ENCODE peak calls at places on chromosomes 1 and 21, in ten cellular contexts. Y is HCT116; A is CD8-positive, alpha-beta memory T cell; P is CD4-positive, CD25-positive, alpha-beta regulatory T cell; H is GM23248; M is tibial artery; Z is pancreas; T is RWPE2; S is endodermal cell; K is PC-3. E is an unnamed sample.

GRCh38 chr1:38581396-38581795 is 278.2 kb downstream of the RRAGC start:
- DNase-seq in Y (no peak), A (no peak), P (no peak), H (no peak), M (no peak), Z (no peak), T (no peak), S (no peak), K (no peak), E (no peak)

GRCh38 chr1:155277896-155278688 is 829 bp downstream of the HCN3 start:
- DNase-seq in Y (no peak), A (peak), P (peak), H (peak), M (peak), Z (peak), T (no peak), S (peak), K (peak), E (no peak)

GRCh38 chr1:44534771-44535170 is 129.7 kb downstream of the RNF220 start:
- DNase-seq in Y (no peak), A (no peak), P (no peak), H (no peak), M (no peak), Z (no peak), T (no peak), S (no peak), K (no peak), E (no peak)

GRCh38 chr1:222394224-222394623 is 153.7 kb downstream of the HHIPL2 start:
- DNase-seq in Y (no peak), A (no peak), P (no peak), H (no peak), M (no peak), Z (no peak), T (no peak), S (no peak), K (no peak), E (no peak)

GRCh38 chr1:78038491-78038939 is 7.3 kb upstream of the GIPC2 start:
- DNase-seq in Y (no peak), A (no peak), P (no peak), H (peak), M (no peak), Z (no peak), T (no peak), S (no peak), K (peak), E (no peak)

GRCh38 chr1:99759529-99760160 is 6.8 kb downstream of the FRRS1 start:
- DNase-seq in Y (no peak), A (no peak), P (no peak), H (no peak), M (no peak), Z (no peak), T (no peak), S (no peak), K (no peak), E (no peak)

GRCh38 chr1:165501351-165501974 is 42.3 kb upstream of the LRRC52 start:
- DNase-seq in Y (no peak), A (no peak), P (no peak), H (no peak), M (no peak), Z (no peak), T (no peak), S (no peak), K (no peak), E (no peak)

GRCh38 chr1:59707216-59707615 is 107.5 kb upstream of the HOOK1 start:
- DNase-seq in Y (peak), A (no peak), P (no peak), H (peak), M (peak), Z (no peak), T (no peak), S (no peak), K (peak), E (no peak)

GRCh38 chr1:32448773-32449456 is 16.0 kb upstream of the ZBTB8B start:
- DNase-seq in Y (peak), A (no peak), P (peak), H (peak), M (no peak), Z (no peak), T (no peak), S (peak), K (peak), E (no peak)

GRCh38 chr21:45323487-45324380 is 36.0 kb upstream of the POFUT2 start:
- DNase-seq in Y (no peak), A (peak), P (no peak), H (peak), M (peak), Z (peak), T (peak), S (peak), K (no peak), E (no peak)

GRCh38 chr1:232625319-232625868 is 4.5 kb downstream of the SIPA1L2 start:
- DNase-seq in Y (no peak), A (no peak), P (no peak), H (no peak), M (no peak), Z (no peak), T (no peak), S (no peak), K (no peak), E (no peak)
- H3K27ac ChIP-seq in Y (no peak), A (no peak), P (no peak), H (no peak), M (no peak), Z (no peak), T (no peak), S (no peak), K (no peak), E (peak)

GRCh38 chr1:111628153-111628552 is 8.6 kb downstream of the RAP1A start:
- DNase-seq in Y (no peak), A (no peak), P (no peak), H (no peak), M (no peak), Z (no peak), T (no peak), S (no peak), K (no peak), E (no peak)
- H3K27ac ChIP-seq in Y (no peak), A (no peak), P (peak), H (no peak), M (peak), Z (no peak), T (no peak), S (no peak), K (no peak), E (no peak)

GRCh38 chr1:225637651-225638199 is 15.2 kb downstream of the ENAH start:
- DNase-seq in Y (no peak), A (no peak), P (no peak), H (no peak), M (no peak), Z (no peak), T (no peak), S (no peak), K (no peak), E (no peak)
- H3K27ac ChIP-seq in Y (no peak), A (no peak), P (no peak), H (no peak), M (no peak), Z (no peak), T (no peak), S (no peak), K (no peak), E (no peak)

GRCh38 chr1:64320899-64321624 is 117.6 kb downstream of the UBE2U start:
- DNase-seq in Y (no peak), A (no peak), P (no peak), H (no peak), M (no peak), Z (no peak), T (no peak), S (no peak), K (no peak), E (no peak)
- H3K27ac ChIP-seq in Y (no peak), A (no peak), P (no peak), H (no peak), M (no peak), Z (no peak), T (no peak), S (no peak), K (peak), E (no peak)

DNA sequence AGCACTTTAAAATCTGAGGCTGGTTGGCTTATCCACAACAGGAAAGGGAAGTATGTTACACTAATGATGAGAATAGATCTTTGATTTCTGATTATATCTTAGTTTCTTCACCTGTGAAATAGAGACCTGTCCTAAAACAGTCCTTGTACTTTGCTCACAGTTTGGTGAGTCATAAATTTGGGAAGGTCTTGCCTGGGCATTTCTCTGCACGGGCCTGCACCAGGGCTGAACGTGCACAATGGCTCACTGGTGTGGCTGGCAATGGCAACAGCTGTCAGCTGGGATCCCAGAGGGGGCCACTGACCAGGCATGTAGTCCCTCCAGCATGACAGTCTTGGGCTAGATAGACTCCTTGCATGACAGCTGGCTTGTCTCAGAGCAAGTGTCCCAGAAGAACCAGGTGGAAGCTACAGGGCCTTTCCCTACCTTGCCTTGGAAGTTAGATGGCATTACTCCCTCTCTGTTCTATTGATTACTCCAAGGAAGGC is 367.4 kb downstream of the DISC1 start:
- DNase-seq in Y (no peak), A (no peak), P (no peak), H (no peak), M (no peak), Z (no peak), T (no peak), S (no peak), K (no peak), E (no peak)
- H3K27ac ChIP-seq in Y (no peak), A (no peak), P (no peak), H (no peak), M (no peak), Z (no peak), T (no peak), S (no peak), K (no peak), E (no peak)

GRCh38 chr21:29305561-29305960 is 6.8 kb downstream of the BACH1 start:
- DNase-seq in Y (no peak), A (no peak), P (no peak), H (no peak), M (no peak), Z (no peak), T (no peak), S (no peak), K (no peak), E (no peak)

GRCh38 chr21:29305068-29305467 is 6.3 kb downstream of the BACH1 start:
- DNase-seq in Y (no peak), A (no peak), P (no peak), H (peak), M (no peak), Z (no peak), T (no peak), S (no peak), K (no peak), E (no peak)

GRCh38 chr21:29308456-29308783 is 9.7 kb downstream of the BACH1 start:
- DNase-seq in Y (no peak), A (no peak), P (no peak), H (no peak), M (no peak), Z (no peak), T (no peak), S (no peak), K (no peak), E (no peak)

GRCh38 chr21:29307718-29308455 is 9.2 kb downstream of the BACH1 start:
- DNase-seq in Y (no peak), A (no peak), P (no peak), H (no peak), M (no peak), Z (no peak), T (no peak), S (no peak), K (no peak), E (no peak)

DNA sequence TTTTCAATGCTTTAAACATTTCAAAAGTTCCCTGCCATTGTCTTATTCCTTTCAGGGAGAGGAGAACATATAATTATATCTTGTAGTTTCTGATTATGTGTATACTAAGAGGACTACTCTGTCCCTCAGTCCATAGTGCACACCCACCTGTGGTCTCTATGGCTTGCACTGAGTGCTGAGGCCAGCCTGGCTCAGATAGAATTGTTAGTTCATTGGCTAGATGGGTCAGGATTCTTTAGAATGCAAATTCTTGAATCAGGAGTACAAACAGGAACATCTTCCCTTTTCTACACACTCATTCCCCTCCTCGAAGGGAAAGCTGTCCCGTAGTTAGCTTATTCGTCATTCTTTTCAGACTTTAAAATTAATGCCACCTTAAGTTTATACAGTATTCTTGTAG is 8.2 kb downstream of the BACH1 start:
- DNase-seq in Y (no peak), A (no peak), P (no peak), H (no peak), M (no peak), Z (no peak), T (no peak), S (no peak), K (no peak), E (no peak)
- H3K27ac ChIP-seq in Y (no peak), A (no peak), P (no peak), H (no peak), M (no peak), Z (no peak), T (no peak), S (no peak), K (no peak), E (no peak)

DNA sequence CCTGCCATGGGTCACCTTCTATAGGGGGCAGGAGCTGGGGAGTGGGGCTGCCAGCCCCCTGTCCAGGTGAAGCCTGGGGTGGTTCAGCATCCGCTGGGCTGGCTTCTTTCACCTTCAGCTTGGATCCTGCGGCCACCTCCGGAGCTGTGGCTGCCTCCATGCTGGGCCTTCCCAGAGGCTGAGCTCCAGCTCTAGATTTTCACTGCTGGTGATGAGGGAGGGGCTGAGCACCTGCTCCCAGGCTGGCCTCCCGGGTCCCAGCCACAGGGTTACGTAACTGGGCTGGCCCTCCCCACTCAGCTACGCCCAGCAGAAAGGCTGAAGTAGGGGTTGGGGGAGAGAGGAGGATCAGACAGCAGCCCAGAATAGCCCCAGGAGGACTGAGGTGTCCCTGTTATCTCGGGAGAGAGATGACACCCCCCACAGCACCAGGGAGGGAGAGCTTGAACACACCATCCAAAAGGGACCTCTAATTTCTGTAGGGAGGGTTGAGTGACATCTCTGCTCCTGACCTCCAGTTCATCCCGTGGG is at the start of gene MYBPHL:
- DNase-seq in Y (no peak), A (no peak), P (no peak), H (no peak), M (no peak), Z (no peak), T (no peak), S (peak), K (no peak), E (no peak)
- H3K27ac ChIP-seq in Y (no peak), A (no peak), P (no peak), H (no peak), M (no peak), Z (no peak), T (no peak), S (peak), K (no peak), E (no peak)

GRCh38 chr21:36890086-36890485 is 76.4 kb downstream of the HLCS start:
- DNase-seq in Y (no peak), A (no peak), P (no peak), H (peak), M (no peak), Z (no peak), T (no peak), S (no peak), K (no peak), E (no peak)
- H3K27ac ChIP-seq in Y (no peak), A (no peak), P (no peak), H (no peak), M (no peak), Z (no peak), T (no peak), S (no peak), K (no peak), E (no peak)